ENCODE peak calls at places on chromosome 12, in eight cellular contexts. L is sigmoid colon; X is MCF 10A; Q is suprapubic skin; I is foreskin fibroblast; G is AG09309; B is fibroblast of lung; K is CD8-positive, alpha-beta T cell. A is an unnamed sample.

GRCh38 chr12:95286713-95287112 is 69.1 kb downstream of the VEZT start:
- DNase-seq in L (peak), X (no peak), Q (no peak), I (peak), G (no peak), B (peak), K (no peak), A (no peak)

GRCh38 chr12:87836190-87836589 is 193.0 kb downstream of the C12orf50 start:
- DNase-seq in L (no peak), X (no peak), Q (no peak), I (no peak), G (no peak), B (no peak), K (no peak), A (no peak)

GRCh38 chr12:108806921-108807320 is 50.5 kb downstream of the SSH1 start:
- DNase-seq in L (no peak), X (no peak), Q (no peak), I (no peak), G (no peak), B (no peak), K (no peak), A (no peak)

GRCh38 chr12:32419520-32419960 is 20.2 kb downstream of the FGD4 start:
- DNase-seq in L (no peak), X (no peak), Q (no peak), I (peak), G (no peak), B (peak), K (no peak), A (no peak)

GRCh38 chr12:46445551-46446235 is 73.1 kb upstream of the SLC38A2 start:
- DNase-seq in L (no peak), X (no peak), Q (no peak), I (no peak), G (no peak), B (no peak), K (no peak), A (no peak)

GRCh38 chr12:120972870-120973543 is 5.3 kb upstream of the HNF1A start:
- DNase-seq in L (no peak), X (no peak), Q (no peak), I (no peak), G (no peak), B (peak), K (no peak), A (no peak)

GRCh38 chr12:63916561-63917476 is 72.3 kb downstream of the SRGAP1 start:
- DNase-seq in L (no peak), X (peak), Q (no peak), I (peak), G (no peak), B (peak), K (no peak), A (no peak)

GRCh38 chr12:69476276-69477017 is 6.3 kb downstream of the FRS2 start:
- DNase-seq in L (no peak), X (no peak), Q (no peak), I (no peak), G (no peak), B (no peak), K (no peak), A (no peak)

GRCh38 chr12:132363661-132364347 is 34.4 kb upstream of the GALNT9 start:
- DNase-seq in L (peak), X (no peak), Q (peak), I (no peak), G (no peak), B (no peak), K (no peak), A (no peak)

GRCh38 chr12:71190822-71191221 is 33.0 kb upstream of the TSPAN8 start:
- DNase-seq in L (no peak), X (no peak), Q (no peak), I (no peak), G (no peak), B (no peak), K (no peak), A (no peak)

GRCh38 chr12:66538970-66539369 is 139.9 kb downstream of the GRIP1 start:
- DNase-seq in L (no peak), X (no peak), Q (no peak), I (no peak), G (no peak), B (peak), K (no peak), A (no peak)

GRCh38 chr12:46131729-46132128 is 137.1 kb downstream of the SLC38A1 start:
- DNase-seq in L (no peak), X (no peak), Q (no peak), I (peak), G (no peak), B (no peak), K (no peak), A (no peak)

GRCh38 chr12:121916719-121917118 is 1.7 kb upstream of the CFAP251 start:
- DNase-seq in L (no peak), X (no peak), Q (no peak), I (peak), G (no peak), B (peak), K (no peak), A (no peak)

GRCh38 chr12:67885370-67886169 is 103.7 kb upstream of the IFNG-AS1 start:
- DNase-seq in L (peak), X (no peak), Q (no peak), I (no peak), G (peak), B (peak), K (no peak), A (no peak)

GRCh38 chr12:1083086-1083887 is 92.3 kb downstream of the ERC1 start:
- DNase-seq in L (no peak), X (no peak), Q (no peak), I (no peak), G (no peak), B (peak), K (no peak), A (no peak)

GRCh38 chr12:122813310-122813713 is 21.9 kb upstream of the HIP1R start:
- DNase-seq in L (no peak), X (no peak), Q (no peak), I (no peak), G (no peak), B (no peak), K (no peak), A (no peak)

GRCh38 chr12:42407306-42407705 is 81.3 kb downstream of the PPHLN1 start:
- DNase-seq in L (no peak), X (no peak), Q (no peak), I (peak), G (no peak), B (peak), K (no peak), A (no peak)

GRCh38 chr12:105228494-105228893 is 7.5 kb downstream of the APPL2 start:
- DNase-seq in L (no peak), X (no peak), Q (no peak), I (peak), G (no peak), B (peak), K (no peak), A (no peak)

GRCh38 chr12:93111791-93112208 is 182.7 kb upstream of the EEA1 start:
- DNase-seq in L (no peak), X (no peak), Q (no peak), I (no peak), G (no peak), B (no peak), K (no peak), A (no peak)

GRCh38 chr12:97292588-97292987 is 170.0 kb upstream of the RMST start:
- DNase-seq in L (no peak), X (no peak), Q (no peak), I (no peak), G (no peak), B (no peak), K (no peak), A (no peak)

GRCh38 chr12:54352022-54352531 is 12.2 kb downstream of the GPR84 start:
- DNase-seq in L (peak), X (no peak), Q (no peak), I (peak), G (no peak), B (peak), K (no peak), A (no peak)

GRCh38 chr12:52074006-52074405 is 4.2 kb downstream of the ATG101 start:
- DNase-seq in L (no peak), X (no peak), Q (no peak), I (peak), G (no peak), B (no peak), K (no peak), A (no peak)

GRCh38 chr12:130457215-130457614 is 119.5 kb downstream of the PIWIL1 start:
- DNase-seq in L (no peak), X (no peak), Q (no peak), I (no peak), G (no peak), B (no peak), K (no peak), A (no peak)

GRCh38 chr12:96398422-96399080 is 1.7 kb downstream of the CDK17 start:
- DNase-seq in L (no peak), X (peak), Q (no peak), I (no peak), G (no peak), B (no peak), K (no peak), A (no peak)

GRCh38 chr12:91180162-91180561 is 2.5 kb downstream of the DCN start:
- DNase-seq in L (no peak), X (no peak), Q (no peak), I (no peak), G (no peak), B (no peak), K (no peak), A (no peak)

GRCh38 chr12:1881301-1881700 is 37.2 kb downstream of the CACNA2D4 start:
- DNase-seq in L (no peak), X (no peak), Q (no peak), I (no peak), G (no peak), B (no peak), K (no peak), A (no peak)

GRCh38 chr12:102427542-102427923 is 52.8 kb downstream of the IGF1 start:
- DNase-seq in L (peak), X (no peak), Q (no peak), I (no peak), G (no peak), B (no peak), K (no peak), A (no peak)

GRCh38 chr12:68290126-68290525 is 36.7 kb upstream of the IL22 start:
- DNase-seq in L (no peak), X (no peak), Q (no peak), I (no peak), G (no peak), B (peak), K (no peak), A (no peak)

GRCh38 chr12:120215357-120215735 is 14.4 kb upstream of the RPLP0 start:
- DNase-seq in L (no peak), X (no peak), Q (no peak), I (no peak), G (no peak), B (no peak), K (no peak), A (no peak)

GRCh38 chr12:2068638-2069037 is 15.9 kb downstream of the CACNA1C start:
- DNase-seq in L (no peak), X (no peak), Q (no peak), I (no peak), G (no peak), B (no peak), K (no peak), A (no peak)

GRCh38 chr12:112013601-112014402 is 576 bp downstream of the ERP29 start:
- DNase-seq in L (peak), X (peak), Q (peak), I (peak), G (peak), B (peak), K (no peak), A (no peak)

GRCh38 chr12:112011685-112012084 is 1.3 kb downstream of the TMEM116 start:
- DNase-seq in L (no peak), X (no peak), Q (no peak), I (no peak), G (no peak), B (no peak), K (no peak), A (no peak)

GRCh38 chr12:112015938-112016337 is 2.7 kb downstream of the ERP29 start:
- DNase-seq in L (no peak), X (no peak), Q (no peak), I (no peak), G (no peak), B (no peak), K (no peak), A (no peak)

GRCh38 chr12:112010415-112011344 is 2.3 kb downstream of the TMEM116 start:
- DNase-seq in L (no peak), X (no peak), Q (no peak), I (no peak), G (no peak), B (no peak), K (no peak), A (no peak)

GRCh38 chr12:112012775-112013600 is at the start of the genes ERP29 and TMEM116:
- DNase-seq in L (peak), X (peak), Q (peak), I (peak), G (peak), B (peak), K (peak), A (peak)
- TF ChIP-seq CTCF in L (peak), X (peak), Q (peak), I (peak), G (peak), B (peak), K (peak), A (peak)

GRCh38 chr12:8563383-8563782 is 22.7 kb upstream of the CLEC4E start:
- DNase-seq in L (no peak), X (no peak), Q (no peak), I (no peak), G (no peak), B (no peak), K (no peak), A (no peak)

GRCh38 chr12:8560986-8561385 is 20.3 kb upstream of the CLEC4E start:
- DNase-seq in L (no peak), X (no peak), Q (no peak), I (no peak), G (no peak), B (no peak), K (no peak), A (no peak)

GRCh38 chr12:8559676-8560075 is 19.0 kb upstream of the CLEC4E start:
- DNase-seq in L (no peak), X (no peak), Q (no peak), I (no peak), G (no peak), B (peak), K (no peak), A (no peak)

GRCh38 chr12:8564656-8565055 is 24.0 kb upstream of the CLEC4E start:
- DNase-seq in L (no peak), X (no peak), Q (no peak), I (no peak), G (no peak), B (no peak), K (no peak), A (no peak)

GRCh38 chr12:8562310-8562709 is 21.6 kb upstream of the CLEC4E start:
- DNase-seq in L (no peak), X (no peak), Q (no peak), I (no peak), G (no peak), B (no peak), K (no peak), A (no peak)
- TF ChIP-seq CTCF in L (no peak), X (no peak), Q (no peak), I (no peak), G (no peak), B (no peak), K (no peak), A (no peak)

GRCh38 chr12:113684908-113685512 is 213.3 kb upstream of the LHX5 start:
- DNase-seq in L (no peak), X (no peak), Q (no peak), I (no peak), G (no peak), B (no peak), K (no peak), A (no peak)
- TF ChIP-seq CTCF in L (no peak), X (no peak), Q (no peak), I (no peak), G (no peak), B (no peak), K (no peak), A (no peak)

GRCh38 chr12:62227091-62227490 is 33.1 kb upstream of the USP15 start:
- DNase-seq in L (no peak), X (no peak), Q (no peak), I (no peak), G (no peak), B (no peak), K (no peak), A (no peak)
- TF ChIP-seq CTCF in L (no peak), X (no peak), Q (no peak), I (no peak), G (no peak), B (no peak), K (no peak), A (no peak)

GRCh38 chr12:124578445-124578844 is 11.0 kb upstream of the NCOR2 start:
- DNase-seq in L (no peak), X (peak), Q (no peak), I (no peak), G (no peak), B (no peak), K (no peak), A (no peak)
- TF ChIP-seq CTCF in L (no peak), X (peak), Q (no peak), I (no peak), G (no peak), B (no peak), K (no peak), A (no peak)